ENCODE peak calls at places on chromosomes 11 and 22, in six cellular contexts. One of them, this sample, is unnamed.

GRCh38 chr22:31631381-31631780 is 30.6 kb downstream of the PISD start:
- DNase-seq in AG09309: no peak
- DNase-seq in CD8-positive, alpha-beta T cell: peak; percentile 10
- DNase-seq in cardiac muscle cell: no peak
- DNase-seq in tibial nerve: no peak
- DNase-seq in fibroblast of lung: no peak
- DNase-seq in this sample: no peak

GRCh38 chr11:94557391-94557790 is 9.8 kb upstream of the PIWIL4 start:
- DNase-seq in AG09309: no peak
- DNase-seq in CD8-positive, alpha-beta T cell: no peak
- DNase-seq in cardiac muscle cell: no peak
- DNase-seq in tibial nerve: no peak
- DNase-seq in fibroblast of lung: peak; percentile 66
- DNase-seq in this sample: no peak

GRCh38 chr11:43579171-43579918 is 101.2 kb upstream of the HSD17B12 start:
- DNase-seq in AG09309: no peak
- DNase-seq in CD8-positive, alpha-beta T cell: peak; percentile 29
- DNase-seq in cardiac muscle cell: peak; percentile 41
- DNase-seq in tibial nerve: no peak
- DNase-seq in fibroblast of lung: peak; percentile 37
- DNase-seq in this sample: no peak

GRCh38 chr11:92765965-92766371 is 203.5 kb upstream of the MTNR1B start:
- DNase-seq in AG09309: no peak
- DNase-seq in CD8-positive, alpha-beta T cell: no peak
- DNase-seq in cardiac muscle cell: peak; percentile 79
- DNase-seq in tibial nerve: no peak
- DNase-seq in fibroblast of lung: peak; percentile 56
- DNase-seq in this sample: no peak

GRCh38 chr22:37032134-37032534 is 12.6 kb downstream of the MPST start:
- DNase-seq in AG09309: no peak
- DNase-seq in CD8-positive, alpha-beta T cell: no peak
- DNase-seq in cardiac muscle cell: no peak
- DNase-seq in tibial nerve: no peak
- DNase-seq in fibroblast of lung: no peak
- DNase-seq in this sample: no peak

GRCh38 chr22:28139993-28140392 is 220.9 kb upstream of the PITPNB start:
- DNase-seq in AG09309: peak; percentile 59
- DNase-seq in CD8-positive, alpha-beta T cell: no peak
- DNase-seq in cardiac muscle cell: peak; percentile 88
- DNase-seq in tibial nerve: no peak
- DNase-seq in fibroblast of lung: peak; percentile 97
- DNase-seq in this sample: peak; percentile 22

GRCh38 chr11:22930816-22931594 is 70.7 kb upstream of the CCDC179 start:
- DNase-seq in AG09309: no peak
- DNase-seq in CD8-positive, alpha-beta T cell: no peak
- DNase-seq in cardiac muscle cell: no peak
- DNase-seq in tibial nerve: no peak
- DNase-seq in fibroblast of lung: peak; percentile 0
- DNase-seq in this sample: no peak

GRCh38 chr11:11265994-11266606 is 87.0 kb downstream of the CSNK2A3 start:
- DNase-seq in AG09309: no peak
- DNase-seq in CD8-positive, alpha-beta T cell: peak; percentile 42
- DNase-seq in cardiac muscle cell: peak; percentile 26
- DNase-seq in tibial nerve: no peak
- DNase-seq in fibroblast of lung: no peak
- DNase-seq in this sample: no peak

GRCh38 chr11:44988981-44989635 is 38.4 kb upstream of the TP53I11 start:
- DNase-seq in AG09309: no peak
- DNase-seq in CD8-positive, alpha-beta T cell: no peak
- DNase-seq in cardiac muscle cell: no peak
- DNase-seq in tibial nerve: no peak
- DNase-seq in fibroblast of lung: no peak
- DNase-seq in this sample: no peak

GRCh38 chr11:125561924-125562323 is 7.4 kb upstream of the EI24 start:
- DNase-seq in AG09309: no peak
- DNase-seq in CD8-positive, alpha-beta T cell: no peak
- DNase-seq in cardiac muscle cell: no peak
- DNase-seq in tibial nerve: no peak
- DNase-seq in fibroblast of lung: no peak
- DNase-seq in this sample: no peak

GRCh38 chr11:113831314-113831713 is 44.1 kb downstream of the USP28 start:
- DNase-seq in AG09309: no peak
- DNase-seq in CD8-positive, alpha-beta T cell: no peak
- DNase-seq in cardiac muscle cell: no peak
- DNase-seq in tibial nerve: no peak
- DNase-seq in fibroblast of lung: no peak
- DNase-seq in this sample: no peak

GRCh38 chr11:1053121-1053901 is 16.8 kb upstream of the MUC6 start:
- DNase-seq in AG09309: no peak
- DNase-seq in CD8-positive, alpha-beta T cell: peak; percentile 17
- DNase-seq in cardiac muscle cell: peak; percentile 34
- DNase-seq in tibial nerve: no peak
- DNase-seq in fibroblast of lung: no peak
- DNase-seq in this sample: no peak

GRCh38 chr22:19696504-19697276 is 17.6 kb upstream of the SEPTIN5 start:
- DNase-seq in AG09309: no peak
- DNase-seq in CD8-positive, alpha-beta T cell: no peak
- DNase-seq in cardiac muscle cell: no peak
- DNase-seq in tibial nerve: no peak
- DNase-seq in fibroblast of lung: no peak
- DNase-seq in this sample: no peak

GRCh38 chr22:45503816-45504702 is 1.4 kb downstream of the FBLN1 start:
- DNase-seq in AG09309: no peak
- DNase-seq in CD8-positive, alpha-beta T cell: no peak
- DNase-seq in cardiac muscle cell: peak; percentile 67
- DNase-seq in tibial nerve: no peak
- DNase-seq in fibroblast of lung: peak; percentile 83
- DNase-seq in this sample: no peak

GRCh38 chr22:41613456-41613855 is 7.4 kb downstream of the DESI1 start:
- DNase-seq in AG09309: no peak
- DNase-seq in CD8-positive, alpha-beta T cell: no peak
- DNase-seq in cardiac muscle cell: no peak
- DNase-seq in tibial nerve: no peak
- DNase-seq in fibroblast of lung: no peak
- DNase-seq in this sample: no peak

GRCh38 chr11:96051820-96052219 is 127.9 kb upstream of the MTMR2 start:
- DNase-seq in AG09309: no peak
- DNase-seq in CD8-positive, alpha-beta T cell: no peak
- DNase-seq in cardiac muscle cell: no peak
- DNase-seq in tibial nerve: no peak
- DNase-seq in fibroblast of lung: no peak
- DNase-seq in this sample: no peak

GRCh38 chr11:57123590-57123989 is 58.2 kb upstream of the LRRC55 start:
- DNase-seq in AG09309: no peak
- DNase-seq in CD8-positive, alpha-beta T cell: no peak
- DNase-seq in cardiac muscle cell: no peak
- DNase-seq in tibial nerve: no peak
- DNase-seq in fibroblast of lung: no peak
- DNase-seq in this sample: no peak

GRCh38 chr11:103586756-103587155 is 449.7 kb upstream of the DDI1 start:
- DNase-seq in AG09309: no peak
- DNase-seq in CD8-positive, alpha-beta T cell: no peak
- DNase-seq in cardiac muscle cell: no peak
- DNase-seq in tibial nerve: no peak
- DNase-seq in fibroblast of lung: peak; percentile 69
- DNase-seq in this sample: no peak

GRCh38 chr11:17883946-17884345 is 128.9 kb downstream of the SERGEF start:
- DNase-seq in AG09309: no peak
- DNase-seq in CD8-positive, alpha-beta T cell: no peak
- DNase-seq in cardiac muscle cell: no peak
- DNase-seq in tibial nerve: no peak
- DNase-seq in fibroblast of lung: no peak
- DNase-seq in this sample: no peak

GRCh38 chr11:109514313-109515018 is 92.5 kb downstream of the C11orf87 start:
- DNase-seq in AG09309: no peak
- DNase-seq in CD8-positive, alpha-beta T cell: no peak
- DNase-seq in cardiac muscle cell: no peak
- DNase-seq in tibial nerve: no peak
- DNase-seq in fibroblast of lung: no peak
- DNase-seq in this sample: no peak

DNA sequence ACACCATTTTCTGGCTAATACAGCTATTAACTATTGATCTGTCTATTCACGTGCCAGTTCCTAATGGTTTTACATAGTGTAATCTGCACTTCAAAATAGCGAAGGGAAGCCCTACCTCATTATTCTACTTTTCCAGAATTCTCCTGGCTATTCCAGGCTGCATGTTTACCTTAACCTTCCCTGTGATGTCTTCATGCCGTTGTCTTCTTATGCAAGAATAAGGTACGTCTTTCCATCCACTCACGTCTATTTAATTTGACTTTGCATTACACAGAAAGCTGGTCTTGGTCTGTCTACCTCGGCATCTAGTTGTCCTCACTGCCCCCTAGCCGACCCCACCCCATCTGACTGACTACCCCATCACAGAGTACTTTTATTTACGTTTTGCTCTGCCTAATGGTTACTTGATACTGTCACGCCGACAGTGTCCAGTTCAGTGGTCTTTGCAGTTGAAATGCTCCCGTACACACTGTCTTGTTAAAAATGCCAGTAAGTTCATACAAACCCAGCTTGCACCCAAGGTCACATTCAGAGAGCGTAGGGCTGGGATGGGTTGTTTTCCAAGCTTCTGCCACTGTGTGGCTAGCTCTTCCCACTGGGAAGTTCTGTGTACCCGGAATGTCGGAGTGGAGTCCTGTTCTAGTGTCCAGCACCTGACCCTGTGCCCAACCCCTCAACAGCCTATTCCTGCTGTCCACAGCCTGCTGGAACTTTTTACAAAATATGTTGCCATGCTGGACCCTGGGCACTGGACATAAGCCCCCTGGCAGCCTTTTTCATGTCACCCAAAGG is 15.0 kb downstream of the NEAT1 start:
- DNase-seq in AG09309: no peak
- DNase-seq in CD8-positive, alpha-beta T cell: no peak
- DNase-seq in cardiac muscle cell: peak; percentile 32
- DNase-seq in tibial nerve: peak; percentile 12
- DNase-seq in fibroblast of lung: no peak
- DNase-seq in this sample: no peak
- H3K4me3 ChIP-seq in AG09309: no peak overlapping the region
- H3K4me3 ChIP-seq in CD8-positive, alpha-beta T cell: no peak overlapping the region
- H3K4me3 ChIP-seq in cardiac muscle cell: no peak overlapping the region
- H3K4me3 ChIP-seq in tibial nerve: no peak overlapping the region
- H3K4me3 ChIP-seq in fibroblast of lung: no peak overlapping the region
- H3K4me3 ChIP-seq in this sample: peak overlapping the region; percentile 17

GRCh38 chr11:120182790-120183491 is 27.9 kb upstream of the OAF start:
- DNase-seq in AG09309: no peak
- DNase-seq in CD8-positive, alpha-beta T cell: no peak
- DNase-seq in cardiac muscle cell: no peak
- DNase-seq in tibial nerve: no peak
- DNase-seq in fibroblast of lung: no peak
- DNase-seq in this sample: no peak
- TF ChIP-seq CTCF in AG09309: peak; percentile 36
- TF ChIP-seq CTCF in CD8-positive, alpha-beta T cell: no peak
- TF ChIP-seq CTCF in cardiac muscle cell: peak; percentile 50
- TF ChIP-seq CTCF in tibial nerve: peak; percentile 35
- TF ChIP-seq CTCF in fibroblast of lung: peak; percentile 22
- TF ChIP-seq CTCF in this sample: peak; percentile 74

DNA sequence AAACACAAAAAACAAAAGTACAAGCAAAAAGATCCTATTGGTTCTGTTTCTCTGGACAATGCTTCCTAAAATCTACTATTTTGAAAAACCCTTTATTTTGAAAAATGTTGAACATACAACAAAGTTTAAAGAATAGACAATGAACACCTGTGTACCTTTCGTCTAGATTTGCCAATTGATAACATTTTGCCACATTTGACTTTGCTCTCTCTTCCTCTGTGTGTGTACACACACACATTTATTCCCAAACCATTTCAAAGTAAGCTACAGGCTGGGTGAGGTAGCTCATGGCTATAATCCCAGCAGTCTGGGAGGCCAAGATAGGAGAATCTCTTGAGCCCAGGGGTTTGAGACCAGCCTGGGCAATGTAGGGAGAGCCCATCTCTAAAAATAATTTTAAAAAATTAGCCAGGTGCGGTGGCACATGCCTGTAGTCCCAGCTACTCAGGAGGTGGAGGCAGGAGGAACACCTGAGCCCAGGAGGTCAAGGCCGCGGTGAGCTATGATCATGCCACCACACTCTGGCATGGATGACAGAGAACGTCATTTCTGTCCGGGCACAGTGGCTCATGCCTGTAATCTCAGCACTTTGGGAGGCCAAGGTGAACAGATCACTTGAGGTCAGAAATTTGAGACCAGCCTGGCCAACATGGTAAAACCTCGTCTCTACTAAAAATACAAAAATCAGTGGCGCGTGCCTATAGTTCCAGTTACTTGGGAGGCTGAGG is 5.3 kb upstream of the PSMC3 start:
- DNase-seq in AG09309: no peak
- DNase-seq in CD8-positive, alpha-beta T cell: no peak
- DNase-seq in cardiac muscle cell: no peak
- DNase-seq in tibial nerve: no peak
- DNase-seq in fibroblast of lung: no peak
- DNase-seq in this sample: no peak
- H3K4me3 ChIP-seq in AG09309: no peak overlapping the region
- H3K4me3 ChIP-seq in CD8-positive, alpha-beta T cell: no peak overlapping the region
- H3K4me3 ChIP-seq in cardiac muscle cell: no peak overlapping the region
- H3K4me3 ChIP-seq in tibial nerve: no peak overlapping the region
- H3K4me3 ChIP-seq in fibroblast of lung: no peak overlapping the region
- H3K4me3 ChIP-seq in this sample: no peak overlapping the region

DNA sequence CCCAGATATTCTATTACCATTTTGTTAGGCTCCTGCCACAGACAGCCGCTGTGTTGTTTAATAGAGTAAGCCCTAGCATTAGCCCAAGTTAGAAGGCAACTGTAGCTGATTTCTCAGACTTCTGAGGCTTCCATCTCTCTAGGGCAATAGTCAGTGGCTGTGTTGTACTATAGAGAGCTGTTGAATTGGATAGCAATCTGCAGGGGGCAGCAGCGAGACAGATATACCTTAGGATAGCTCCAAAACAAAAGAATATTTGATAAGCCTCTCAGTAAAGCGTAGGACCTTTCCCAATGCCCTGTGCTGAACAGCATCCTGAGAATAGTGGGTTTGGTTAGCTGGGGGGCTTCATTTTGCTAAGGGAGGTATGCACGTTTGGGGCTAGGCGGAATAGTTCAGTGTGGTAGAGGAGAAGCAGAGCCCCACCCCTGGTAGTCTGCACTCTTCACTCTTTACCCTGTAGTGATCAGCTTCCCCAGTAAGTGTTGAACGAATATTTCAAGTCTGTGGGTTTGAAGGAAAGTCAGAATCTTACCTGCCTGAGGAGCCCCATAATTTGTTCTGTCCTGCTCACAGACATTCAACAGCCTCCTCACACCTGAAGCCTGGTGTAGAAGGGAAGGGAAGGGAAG is 515.1 kb downstream of the INSC start:
- DNase-seq in AG09309: no peak
- DNase-seq in CD8-positive, alpha-beta T cell: no peak
- DNase-seq in cardiac muscle cell: peak; percentile 39
- DNase-seq in tibial nerve: no peak
- DNase-seq in fibroblast of lung: no peak
- DNase-seq in this sample: no peak
- TF ChIP-seq CTCF in AG09309: no peak
- TF ChIP-seq CTCF in CD8-positive, alpha-beta T cell: no peak
- TF ChIP-seq CTCF in cardiac muscle cell: peak; percentile 44
- TF ChIP-seq CTCF in tibial nerve: no peak
- TF ChIP-seq CTCF in fibroblast of lung: peak; percentile 6
- TF ChIP-seq CTCF in this sample: peak; percentile 62

DNA sequence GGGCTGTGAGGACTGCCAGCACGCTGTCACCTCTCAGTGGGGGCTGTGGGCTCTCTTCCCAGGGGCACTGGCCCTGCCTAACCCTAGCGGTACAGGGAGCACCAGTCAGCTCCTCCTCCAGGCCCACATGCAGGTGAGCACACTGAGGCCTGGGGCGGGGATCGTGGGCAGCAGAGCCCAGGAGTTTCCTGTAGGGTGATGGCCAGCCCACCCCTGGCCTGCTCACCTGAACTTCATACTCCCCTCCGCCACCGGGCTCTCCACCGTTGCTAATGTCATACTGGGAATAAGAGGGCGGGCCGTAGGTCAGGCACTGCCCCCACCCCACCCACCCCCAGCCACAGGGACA is 10.0 kb upstream of the TREH start:
- DNase-seq in AG09309: no peak
- DNase-seq in CD8-positive, alpha-beta T cell: no peak
- DNase-seq in cardiac muscle cell: no peak
- DNase-seq in tibial nerve: no peak
- DNase-seq in fibroblast of lung: no peak
- DNase-seq in this sample: no peak
- H3K4me3 ChIP-seq in AG09309: peak overlapping the region; percentile 23
- H3K4me3 ChIP-seq in CD8-positive, alpha-beta T cell: no peak overlapping the region
- H3K4me3 ChIP-seq in cardiac muscle cell: no peak overlapping the region
- H3K4me3 ChIP-seq in tibial nerve: peak overlapping the region; percentile 30
- H3K4me3 ChIP-seq in fibroblast of lung: no peak overlapping the region
- H3K4me3 ChIP-seq in this sample: peak overlapping the region; percentile 19